ENCODE peak calls at places on chromosomes 11 and 22, in four cellular contexts. One of them, this sample, is unnamed.

GRCh38 chr22:41021655-41022454 is 70.5 kb upstream of the EP300 start:
- DNase-seq in IMR-90: peak
- DNase-seq in mesendoderm: peak
- DNase-seq in H9: peak
- DNase-seq in this sample: peak

GRCh38 chr11:10483584-10483983 is 28.5 kb downstream of the AMPD3 start:
- DNase-seq in H9: peak
- DNase-seq in mesendoderm: no peak
- DNase-seq in IMR-90: no peak
- DNase-seq in this sample: no peak

GRCh38 chr22:27754247-27754887 is 47.2 kb downstream of the MN1 start:
- DNase-seq in mesendoderm: no peak
- DNase-seq in IMR-90: no peak
- DNase-seq in H9: no peak
- DNase-seq in this sample: no peak

GRCh38 chr11:95444309-95445202 is 213.6 kb upstream of the SESN3 start:
- DNase-seq in mesendoderm: no peak
- DNase-seq in H9: no peak
- DNase-seq in IMR-90: no peak
- DNase-seq in this sample: no peak

GRCh38 chr11:73230931-73231330 is 12.8 kb downstream of the P2RY2 start:
- DNase-seq in H9: no peak
- DNase-seq in mesendoderm: no peak
- DNase-seq in IMR-90: no peak
- DNase-seq in this sample: no peak

GRCh38 chr22:28791841-28792490 is 8.4 kb downstream of the XBP1 start:
- DNase-seq in IMR-90: peak
- DNase-seq in H9: no peak
- DNase-seq in mesendoderm: no peak
- DNase-seq in this sample: no peak

GRCh38 chr11:92130432-92130831 is 94.2 kb upstream of the FAT3 start:
- DNase-seq in IMR-90: peak
- DNase-seq in H9: no peak
- DNase-seq in mesendoderm: no peak
- DNase-seq in this sample: no peak

GRCh38 chr11:132205496-132205895 is 835.1 kb downstream of the NTM start:
- DNase-seq in IMR-90: no peak
- DNase-seq in mesendoderm: no peak
- DNase-seq in H9: no peak
- DNase-seq in this sample: no peak

GRCh38 chr22:28208036-28208435 is 289.0 kb upstream of the PITPNB start:
- DNase-seq in IMR-90: no peak
- DNase-seq in mesendoderm: no peak
- DNase-seq in H9: no peak
- DNase-seq in this sample: no peak

GRCh38 chr22:39946571-39947407 is 13.4 kb upstream of the TMA7B start:
- DNase-seq in H9: no peak
- DNase-seq in mesendoderm: peak
- DNase-seq in IMR-90: no peak
- DNase-seq in this sample: no peak

GRCh38 chr22:29203883-29204282 is 1.8 kb upstream of the EMID1 start:
- DNase-seq in IMR-90: no peak
- DNase-seq in H9: no peak
- DNase-seq in mesendoderm: no peak
- DNase-seq in this sample: no peak

GRCh38 chr11:125020342-125020741 is 42.8 kb upstream of the SLC37A2 start:
- DNase-seq in mesendoderm: no peak
- DNase-seq in IMR-90: no peak
- DNase-seq in H9: no peak
- DNase-seq in this sample: no peak

GRCh38 chr11:117824571-117825537 is at the start of gene FXYD2:
- DNase-seq in mesendoderm: no peak
- DNase-seq in H9: peak
- DNase-seq in IMR-90: no peak
- DNase-seq in this sample: no peak

GRCh38 chr11:119319702-119320592 is 3.0 kb upstream of the MCAM start:
- DNase-seq in mesendoderm: peak
- DNase-seq in H9: no peak
- DNase-seq in IMR-90: no peak
- DNase-seq in this sample: no peak

GRCh38 chr11:61477734-61478148 is 30.8 kb upstream of the LRRC10B start:
- DNase-seq in H9: peak
- DNase-seq in mesendoderm: peak
- DNase-seq in IMR-90: no peak
- DNase-seq in this sample: peak

GRCh38 chr11:61474234-61474633 is 34.3 kb upstream of the LRRC10B start:
- DNase-seq in H9: no peak
- DNase-seq in IMR-90: no peak
- DNase-seq in mesendoderm: no peak
- DNase-seq in this sample: no peak

GRCh38 chr11:61475433-61475832 is 33.1 kb upstream of the LRRC10B start:
- DNase-seq in mesendoderm: no peak
- DNase-seq in IMR-90: no peak
- DNase-seq in H9: no peak
- DNase-seq in this sample: no peak

GRCh38 chr11:61480261-61480660 is 28.3 kb upstream of the LRRC10B start:
- DNase-seq in IMR-90: no peak
- DNase-seq in H9: no peak
- DNase-seq in mesendoderm: no peak
- DNase-seq in this sample: no peak

GRCh38 chr11:61477126-61477525 is 31.4 kb upstream of the LRRC10B start:
- DNase-seq in H9: no peak
- DNase-seq in IMR-90: no peak
- DNase-seq in mesendoderm: no peak
- DNase-seq in this sample: no peak
- H3K56ac ChIP-seq in H9: no peak
- H3K56ac ChIP-seq in IMR-90: no peak
- H3K56ac ChIP-seq in mesendoderm: no peak
- H3K56ac ChIP-seq in this sample: no peak

GRCh38 chr22:46296257-46297150 is at the start of gene GTSE1:
- DNase-seq in mesendoderm: peak
- DNase-seq in IMR-90: peak
- DNase-seq in H9: peak
- DNase-seq in this sample: peak

GRCh38 chr22:46292727-46293126 is 3.9 kb upstream of the GTSE1 start:
- DNase-seq in H9: no peak
- DNase-seq in IMR-90: no peak
- DNase-seq in mesendoderm: no peak
- DNase-seq in this sample: no peak

GRCh38 chr22:46295277-46295971 is 1.2 kb upstream of the GTSE1 start:
- DNase-seq in mesendoderm: no peak
- DNase-seq in IMR-90: no peak
- DNase-seq in H9: no peak
- DNase-seq in this sample: no peak

GRCh38 chr22:46293591-46294260 is 2.9 kb upstream of the GTSE1 start:
- DNase-seq in IMR-90: peak
- DNase-seq in mesendoderm: no peak
- DNase-seq in H9: no peak
- DNase-seq in this sample: no peak

GRCh38 chr22:46294784-46295183 is 1.9 kb upstream of the GTSE1 start:
- DNase-seq in mesendoderm: no peak
- DNase-seq in H9: no peak
- DNase-seq in IMR-90: no peak
- DNase-seq in this sample: no peak
- H3K56ac ChIP-seq in mesendoderm: no peak
- H3K56ac ChIP-seq in H9: no peak
- H3K56ac ChIP-seq in IMR-90: no peak
- H3K56ac ChIP-seq in this sample: no peak

GRCh38 chr22:49099496-49100124 is 728.1 kb downstream of the BRD1 start:
- DNase-seq in IMR-90: no peak
- DNase-seq in mesendoderm: peak
- DNase-seq in H9: no peak
- DNase-seq in this sample: no peak
- H3K56ac ChIP-seq in IMR-90: no peak
- H3K56ac ChIP-seq in mesendoderm: no peak
- H3K56ac ChIP-seq in H9: no peak
- H3K56ac ChIP-seq in this sample: no peak

GRCh38 chr11:473415-473814 is 23.3 kb downstream of the PTDSS2 start:
- DNase-seq in mesendoderm: no peak
- DNase-seq in H9: no peak
- DNase-seq in IMR-90: no peak
- DNase-seq in this sample: no peak
- H3K56ac ChIP-seq in mesendoderm: no peak
- H3K56ac ChIP-seq in H9: no peak
- H3K56ac ChIP-seq in IMR-90: no peak
- H3K56ac ChIP-seq in this sample: no peak

DNA sequence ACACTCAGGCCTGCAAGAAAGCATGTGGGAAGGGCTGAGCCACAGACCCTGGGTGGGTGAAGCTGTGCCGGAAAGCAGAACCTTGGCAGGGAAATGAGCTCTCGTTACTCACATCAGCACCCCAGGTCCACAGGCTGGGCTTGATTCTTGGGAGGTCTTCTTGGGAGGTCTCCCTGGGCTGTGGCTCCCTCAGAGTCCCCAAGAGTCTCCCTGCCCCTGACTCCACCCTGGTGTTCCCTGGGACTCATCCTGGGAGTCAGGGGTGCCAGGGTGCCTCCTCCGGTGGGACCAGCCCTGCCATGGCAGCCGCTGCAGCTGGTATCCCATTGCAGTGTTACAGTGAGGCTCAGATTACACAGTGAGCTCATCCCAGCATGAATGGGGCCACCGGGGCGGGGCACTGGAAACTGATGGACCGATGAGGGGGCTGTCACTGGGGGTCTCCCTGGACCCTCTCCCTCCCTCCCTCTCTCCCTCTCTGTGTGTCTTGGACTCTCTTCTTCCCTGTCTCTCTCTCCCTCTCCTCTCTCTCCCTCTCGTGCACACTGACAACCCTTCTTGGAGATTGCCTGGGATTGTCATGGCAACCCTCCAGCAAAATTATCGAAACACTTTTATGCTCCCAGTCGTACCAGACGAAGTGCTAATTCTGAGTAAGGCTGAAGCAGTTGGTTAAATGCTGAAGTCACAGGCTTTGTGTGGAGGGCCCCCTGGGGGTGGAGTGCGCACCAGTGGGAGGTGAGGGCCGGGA is 8.7 kb upstream of the C11orf96 start:
- DNase-seq in IMR-90: peak
- DNase-seq in mesendoderm: no peak
- DNase-seq in H9: no peak
- DNase-seq in this sample: no peak
- H3K56ac ChIP-seq in IMR-90: no peak
- H3K56ac ChIP-seq in mesendoderm: no peak
- H3K56ac ChIP-seq in H9: no peak
- H3K56ac ChIP-seq in this sample: no peak

GRCh38 chr11:14001597-14001996 is 39.1 kb downstream of the SPON1 start:
- DNase-seq in IMR-90: no peak
- DNase-seq in mesendoderm: no peak
- DNase-seq in H9: no peak
- DNase-seq in this sample: no peak

GRCh38 chr11:13997881-13998280 is 35.4 kb downstream of the SPON1 start:
- DNase-seq in mesendoderm: no peak
- DNase-seq in IMR-90: no peak
- DNase-seq in H9: no peak
- DNase-seq in this sample: no peak

DNA sequence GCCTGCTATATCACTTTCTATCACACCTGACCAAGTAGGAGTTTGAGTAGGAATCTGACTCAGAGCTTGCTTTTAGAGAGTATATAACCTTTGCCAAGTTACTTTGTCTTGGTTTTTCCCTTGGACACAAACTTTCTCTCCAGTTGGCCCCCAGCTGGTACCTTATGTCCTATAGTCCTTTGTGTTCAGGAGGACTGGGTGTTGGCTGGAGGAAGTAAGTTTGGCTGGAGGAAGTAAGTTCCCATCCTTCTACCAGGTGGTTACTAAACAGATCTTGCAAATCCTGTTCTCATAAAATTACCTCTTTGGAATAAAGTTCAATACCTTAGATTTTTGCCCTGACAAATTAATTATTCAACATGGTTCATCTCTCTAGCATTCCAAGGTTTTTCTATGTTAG is 37.2 kb downstream of the SPON1 start:
- DNase-seq in mesendoderm: no peak
- DNase-seq in IMR-90: no peak
- DNase-seq in H9: no peak
- DNase-seq in this sample: no peak
- H3K56ac ChIP-seq in mesendoderm: no peak
- H3K56ac ChIP-seq in IMR-90: no peak
- H3K56ac ChIP-seq in H9: no peak
- H3K56ac ChIP-seq in this sample: no peak

DNA sequence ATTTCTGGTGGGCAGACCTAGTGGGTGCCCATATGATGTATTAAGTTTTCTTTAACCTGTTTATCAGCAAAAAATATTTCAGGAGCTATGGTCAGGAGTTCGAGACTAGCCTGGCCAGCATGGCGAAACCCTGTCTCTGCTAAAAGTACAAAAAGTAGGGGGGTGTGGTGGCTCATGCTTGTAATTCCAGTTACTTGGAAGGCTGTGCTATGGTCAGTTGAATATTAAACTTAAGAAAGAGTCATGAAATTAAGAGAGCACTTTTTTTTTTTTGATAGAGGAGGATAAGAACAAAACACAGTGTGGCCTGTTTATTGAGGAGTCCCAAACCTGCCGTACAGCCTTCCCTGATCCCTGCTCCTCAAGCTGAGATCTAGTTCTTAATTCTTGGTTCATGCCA is 29.8 kb downstream of the OR6Q1 start:
- DNase-seq in mesendoderm: no peak
- DNase-seq in H9: no peak
- DNase-seq in IMR-90: no peak
- DNase-seq in this sample: no peak
- H3K56ac ChIP-seq in mesendoderm: no peak
- H3K56ac ChIP-seq in H9: no peak
- H3K56ac ChIP-seq in IMR-90: peak
- H3K56ac ChIP-seq in this sample: no peak

GRCh38 chr11:134818531-134818930 is 406.5 kb upstream of the B3GAT1 start:
- DNase-seq in IMR-90: no peak
- DNase-seq in mesendoderm: peak
- DNase-seq in H9: peak
- DNase-seq in this sample: no peak

GRCh38 chr11:134819026-134819425 is 407.0 kb upstream of the B3GAT1 start:
- DNase-seq in IMR-90: no peak
- DNase-seq in H9: peak
- DNase-seq in mesendoderm: peak
- DNase-seq in this sample: no peak

GRCh38 chr11:134821422-134821821 is 409.4 kb upstream of the B3GAT1 start:
- DNase-seq in IMR-90: no peak
- DNase-seq in mesendoderm: peak
- DNase-seq in H9: peak
- DNase-seq in this sample: no peak

GRCh38 chr11:134823970-134824369 is 411.9 kb upstream of the B3GAT1 start:
- DNase-seq in mesendoderm: no peak
- DNase-seq in H9: no peak
- DNase-seq in IMR-90: no peak
- DNase-seq in this sample: no peak

DNA sequence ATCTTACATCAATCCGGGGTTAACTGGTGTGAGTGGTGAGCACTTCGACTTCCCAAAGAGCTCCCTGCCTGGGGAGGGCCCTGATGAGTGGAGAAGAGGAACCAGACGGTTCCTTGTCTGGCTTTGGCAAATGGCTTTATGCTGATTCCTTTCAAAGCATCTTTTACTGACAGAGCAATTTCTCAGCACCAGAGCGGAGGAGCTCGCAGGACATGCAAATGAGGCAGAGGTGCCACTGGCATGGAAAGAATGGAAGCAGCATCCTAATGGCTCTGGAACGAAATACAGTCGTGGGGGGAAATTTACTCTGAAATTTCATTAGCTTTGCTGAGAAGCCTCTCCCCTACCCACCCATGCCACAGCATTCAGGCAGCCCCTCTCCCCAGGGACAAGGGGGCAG is 410.9 kb upstream of the B3GAT1 start:
- DNase-seq in IMR-90: no peak
- DNase-seq in mesendoderm: peak
- DNase-seq in H9: no peak
- DNase-seq in this sample: no peak
- H3K56ac ChIP-seq in IMR-90: no peak
- H3K56ac ChIP-seq in mesendoderm: no peak
- H3K56ac ChIP-seq in H9: no peak
- H3K56ac ChIP-seq in this sample: no peak